ENCODE peak calls at places on chromosomes 4 and X, in ten cellular contexts. F, L, M, G, N, P, V, E, W and B are unnamed samples.

GRCh38 chr4:123284166-123284565 is 112.4 kb upstream of the SPRY1 start:
- DNase-seq in G (no peak), F (no peak), W (no peak), M (no peak), V (no peak), P (no peak), N (no peak), L (no peak), E (no peak), B (no peak)

GRCh38 chrX:148629435-148629834 is 129.0 kb downstream of the AFF2 start:
- DNase-seq in G (no peak), M (no peak), F (no peak), P (no peak), N (no peak), V (no peak), E (no peak), W (no peak), L (no peak), B (no peak)

GRCh38 chr4:8185930-8186329 is 13.2 kb upstream of the SH3TC1 start:
- DNase-seq in N (no peak), V (no peak), M (no peak), L (no peak), E (no peak), F (no peak), P (no peak), W (no peak), G (no peak), B (no peak)

GRCh38 chr4:128455480-128455879 is 167.9 kb upstream of the PGRMC2 start:
- DNase-seq in W (no peak), P (no peak), F (no peak), E (no peak), N (no peak), L (no peak), V (no peak), G (no peak), M (no peak), B (no peak)

GRCh38 chr4:25860586-25861421 is 2.0 kb downstream of the SEL1L3 start:
- DNase-seq in M (no peak), N (no peak), G (no peak), W (no peak), P (no peak), F (no peak), L (no peak), E (no peak), V (no peak), B (no peak)

GRCh38 chr4:43453058-43453457 is 560.5 kb downstream of the GRXCR1 start:
- DNase-seq in E (no peak), N (no peak), P (no peak), V (no peak), W (no peak), M (no peak), G (no peak), L (no peak), F (no peak), B (no peak)

GRCh38 chr4:162683659-162684370 is 482.9 kb downstream of the NAF1 start:
- DNase-seq in E (no peak), M (no peak), L (no peak), W (no peak), N (no peak), F (no peak), V (no peak), P (no peak), G (no peak), B (no peak)

GRCh38 chrX:17046478-17047097 is 100.1 kb downstream of the REPS2 start:
- DNase-seq in F (no peak), M (peak), V (peak), E (no peak), W (no peak), N (peak), P (no peak), L (peak), G (peak), B (peak)

GRCh38 chr4:185591679-185592141 is 56.4 kb upstream of the PDLIM3 start:
- DNase-seq in W (no peak), E (no peak), V (no peak), M (no peak), G (no peak), F (no peak), N (no peak), P (no peak), L (no peak), B (no peak)

GRCh38 chr4:80532674-80533333 is 197.3 kb downstream of the CFAP299 start:
- DNase-seq in G (no peak), V (no peak), W (no peak), N (no peak), L (no peak), E (no peak), M (no peak), P (no peak), F (no peak), B (no peak)